ENCODE peak calls at places on chromosomes 13 and 19, in four cellular contexts. One of them, this sample, is unnamed.

GRCh38 chr13:89169951-89170350 is 1498.8 kb downstream of the SLITRK5 start:
- DNase-seq in skeletal muscle cell: no peak
- DNase-seq in kidney epithelial cell: no peak
- DNase-seq in H54: no peak
- DNase-seq in this sample: no peak

GRCh38 chr13:101307181-101307701 is 109.1 kb downstream of the NALCN start:
- DNase-seq in skeletal muscle cell: peak; percentile 41
- DNase-seq in H54: no peak
- DNase-seq in kidney epithelial cell: no peak
- DNase-seq in this sample: peak; percentile 97

GRCh38 chr13:72782717-72783116 is 784 bp downstream of the PIBF1 start:
- DNase-seq in kidney epithelial cell: no peak
- DNase-seq in H54: no peak
- DNase-seq in skeletal muscle cell: no peak
- DNase-seq in this sample: peak; percentile 12

GRCh38 chr19:56091066-56091490 is 30.0 kb downstream of the ZNF787 start:
- DNase-seq in H54: no peak
- DNase-seq in skeletal muscle cell: no peak
- DNase-seq in kidney epithelial cell: no peak
- DNase-seq in this sample: peak; percentile 33

GRCh38 chr19:18397242-18398202 is at the start of gene LRRC25:
- DNase-seq in kidney epithelial cell: no peak
- DNase-seq in H54: no peak
- DNase-seq in skeletal muscle cell: no peak
- DNase-seq in this sample: no peak

GRCh38 chr19:17234911-17235617 is 9.0 kb downstream of the OCEL1 start:
- DNase-seq in skeletal muscle cell: no peak
- DNase-seq in kidney epithelial cell: no peak
- DNase-seq in H54: peak; percentile 65
- DNase-seq in this sample: peak; percentile 67

GRCh38 chr13:50192272-50192813 is 177.1 kb downstream of the KCNRG start:
- DNase-seq in kidney epithelial cell: no peak
- DNase-seq in H54: no peak
- DNase-seq in skeletal muscle cell: no peak
- DNase-seq in this sample: no peak

GRCh38 chr19:40165362-40165937 is 25.8 kb upstream of the MAP3K10 start:
- DNase-seq in kidney epithelial cell: no peak
- DNase-seq in skeletal muscle cell: no peak
- DNase-seq in H54: peak; percentile 84
- DNase-seq in this sample: peak; percentile 48

GRCh38 chr13:27170521-27171243 is 929 bp downstream of the USP12 start:
- DNase-seq in skeletal muscle cell: no peak
- DNase-seq in kidney epithelial cell: no peak
- DNase-seq in H54: no peak
- DNase-seq in this sample: no peak

GRCh38 chr19:4108767-4109625 is 14.9 kb downstream of the MAP2K2 start:
- DNase-seq in H54: no peak
- DNase-seq in skeletal muscle cell: no peak
- DNase-seq in kidney epithelial cell: no peak
- DNase-seq in this sample: no peak

GRCh38 chr13:30832845-30833332 is 73.2 kb upstream of the MEDAG start:
- DNase-seq in skeletal muscle cell: no peak
- DNase-seq in H54: peak; percentile 71
- DNase-seq in kidney epithelial cell: peak; percentile 84
- DNase-seq in this sample: peak; percentile 52

GRCh38 chr13:109412232-109412935 is 374.0 kb downstream of the IRS2 start:
- DNase-seq in H54: no peak
- DNase-seq in kidney epithelial cell: peak; percentile 16
- DNase-seq in skeletal muscle cell: no peak
- DNase-seq in this sample: peak; percentile 31

GRCh38 chr13:95418946-95419345 is 117.7 kb upstream of the ABCC4 start:
- DNase-seq in H54: no peak
- DNase-seq in kidney epithelial cell: no peak
- DNase-seq in skeletal muscle cell: no peak
- DNase-seq in this sample: no peak

GRCh38 chr19:21322528-21322927 is 6.7 kb downstream of the ZNF708 start:
- DNase-seq in skeletal muscle cell: no peak
- DNase-seq in kidney epithelial cell: no peak
- DNase-seq in H54: no peak
- DNase-seq in this sample: no peak

GRCh38 chr19:48772503-48772953 is 17.2 kb downstream of the FGF21 start:
- DNase-seq in kidney epithelial cell: no peak
- DNase-seq in H54: no peak
- DNase-seq in skeletal muscle cell: no peak
- DNase-seq in this sample: no peak

This sample was measured in EH.